ENCODE peak calls at places on chromosome 2, in eight cellular contexts. R is GOT3; J is activated T-helper 9 cell treated with anti-CD3 and anti-CD28 coated beads, Interleukin-2, amount 50 U/mL, for 16 hours; U is ELR; C is T-cell; K is EL; H is GM03348; M is cardiac muscle cell. S is an unnamed sample.

GRCh38 chr2:173099804-173100203 is 24.2 kb downstream of the MAP3K20 start:
- DNase-seq in U (no peak), J (no peak), K (no peak), R (no peak), H (no peak), C (no peak), M (no peak), S (no peak)

GRCh38 chr2:227402959-227403358 is 15.2 kb upstream of the SCYGR1 start:
- DNase-seq in M (no peak), U (peak; percentile 52), C (no peak), K (no peak), J (no peak), H (no peak), R (no peak), S (peak; percentile 83)

GRCh38 chr2:129909648-129910418 is 69.6 kb upstream of the RAB6C start:
- DNase-seq in U (no peak), R (no peak), M (no peak), C (no peak), K (no peak), H (no peak), J (no peak), S (no peak)

GRCh38 chr2:190718652-190719526 is 70.0 kb downstream of the NAB1 start:
- DNase-seq in C (no peak), R (no peak), K (peak; percentile 85), M (peak; percentile 72), J (peak; percentile 51), H (peak; percentile 66), U (peak; percentile 96), S (peak; percentile 94)

GRCh38 chr2:10764896-10765295 is 43.5 kb downstream of the ATP6V1C2 start:
- DNase-seq in R (no peak), J (no peak), H (no peak), M (no peak), U (no peak), K (no peak), C (no peak), S (no peak)

GRCh38 chr2:241702155-241702404 is 241 bp downstream of the ING5 start:
- DNase-seq in R (no peak), M (no peak), K (peak; percentile 74), H (no peak), J (peak; percentile 78), U (peak; percentile 73), C (peak; percentile 64), S (no peak)

GRCh38 chr2:28552045-28552823 is 56.4 kb downstream of the PLB1 start:
- DNase-seq in M (peak; percentile 29), J (no peak), H (peak; percentile 52), C (no peak), R (no peak), U (peak; percentile 64), K (peak; percentile 53), S (peak; percentile 73)

GRCh38 chr2:98487806-98488189 is 43.1 kb downstream of the INPP4A start:
- DNase-seq in H (no peak), K (peak; percentile 18), R (no peak), J (no peak), M (peak; percentile 36), U (peak; percentile 45), C (peak; percentile 54), S (peak; percentile 37)

GRCh38 chr2:239302808-239303557 is 97.8 kb downstream of the HDAC4 start:
- DNase-seq in K (no peak), U (no peak), R (no peak), J (no peak), H (no peak), C (no peak), M (no peak), S (no peak)

GRCh38 chr2:172556284-172557033 is 569 bp downstream of the PDK1 start:
- DNase-seq in R (peak; percentile 20), U (peak; percentile 81), H (peak; percentile 76), M (peak; percentile 84), K (peak; percentile 67), C (peak; percentile 31), J (peak; percentile 45), S (peak; percentile 62)

GRCh38 chr2:60354713-60355112 is 198.7 kb downstream of the BCL11A start:
- DNase-seq in K (no peak), R (no peak), H (no peak), J (no peak), C (no peak), U (no peak), M (no peak), S (peak; percentile 91)

GRCh38 chr2:67656875-67657274 is 259.7 kb downstream of the ETAA1 start:
- DNase-seq in C (no peak), K (no peak), U (no peak), R (no peak), J (no peak), M (no peak), H (no peak), S (no peak)

GRCh38 chr2:20630967-20631366 is 19.9 kb downstream of the HS1BP3 start:
- DNase-seq in K (no peak), C (no peak), J (no peak), R (no peak), H (no peak), M (no peak), U (no peak), S (no peak)

GRCh38 chr2:97957432-97958183 is 38.1 kb downstream of the TMEM131 start:
- DNase-seq in M (no peak), C (no peak), U (no peak), R (no peak), J (no peak), K (no peak), H (no peak), S (peak; percentile 12)

GRCh38 chr2:119649364-119649917 is 29.6 kb upstream of the TMEM177 start:
- DNase-seq in K (peak; percentile 24), M (peak; percentile 32), R (no peak), H (no peak), U (peak; percentile 63), C (no peak), J (no peak), S (peak; percentile 66)

GRCh38 chr2:10278029-10278762 is 24.5 kb upstream of the HPCAL1 start:
- DNase-seq in M (peak; percentile 77), C (no peak), R (no peak), H (peak; percentile 92), K (peak; percentile 90), U (peak; percentile 84), J (no peak), S (no peak)

GRCh38 chr2:53913721-53914120 is 54.0 kb upstream of the GPR75 start:
- DNase-seq in H (peak; percentile 37), R (no peak), K (peak; percentile 46), U (peak; percentile 56), J (peak; percentile 1), C (peak; percentile 14), M (peak; percentile 67), S (peak; percentile 16)

GRCh38 chr2:216560695-216561370 is 62.2 kb downstream of the RPL37A start:
- DNase-seq in J (no peak), K (peak; percentile 60), M (peak; percentile 85), U (no peak), C (no peak), H (peak; percentile 71), R (no peak), S (no peak)

GRCh38 chr2:145015561-145015960 is 495.6 kb upstream of the ZEB2 start:
- DNase-seq in M (no peak), C (no peak), H (no peak), K (no peak), U (no peak), R (no peak), J (no peak), S (no peak)

GRCh38 chr2:166057363-166058169 is 70.3 kb downstream of the SCN1A start:
- DNase-seq in R (no peak), J (no peak), U (peak; percentile 58), C (no peak), K (peak; percentile 26), M (peak; percentile 64), H (peak; percentile 16), S (peak; percentile 82)

GRCh38 chr2:233839447-233839820 is 14.9 kb downstream of the HJURP start:
- DNase-seq in K (no peak), U (no peak), H (no peak), C (no peak), R (no peak), J (no peak), M (no peak), S (no peak)

GRCh38 chr2:135819211-135819610 is 17.8 kb downstream of the LCT start:
- DNase-seq in J (no peak), C (no peak), H (peak; percentile 49), U (peak; percentile 60), M (peak; percentile 41), K (peak; percentile 44), R (no peak), S (peak; percentile 29)